ENCODE peak calls at places on chromosomes 3 and 15, in nine cellular contexts. O, C, T, U, R, S, L, B and Z are unnamed samples.

GRCh38 chr3:182713743-182714517 is 79.4 kb upstream of the ATP11B start:
- DNase-seq in U (no peak), B (peak), R (no peak), S (no peak), L (no peak), C (no peak), O (peak), T (peak), Z (no peak)

GRCh38 chr3:112334709-112335108 is 1.8 kb downstream of the CD200 start:
- DNase-seq in S (no peak), T (no peak), B (no peak), O (no peak), R (no peak), L (no peak), C (no peak), U (no peak), Z (no peak)

GRCh38 chr3:46946856-46947544 is 29.5 kb downstream of the CCDC12 start:
- DNase-seq in O (peak), B (peak), C (peak), U (no peak), R (no peak), S (no peak), L (no peak), T (peak), Z (peak)

GRCh38 chr15:66768984-66769383 is 66.9 kb downstream of the SMAD6 start:
- DNase-seq in O (no peak), B (no peak), U (no peak), C (no peak), L (no peak), R (no peak), T (no peak), S (no peak), Z (peak)

GRCh38 chr3:186165331-186165730 is 56.4 kb upstream of the ETV5 start:
- DNase-seq in B (no peak), T (no peak), S (no peak), R (no peak), O (no peak), C (no peak), U (no peak), L (no peak), Z (no peak)

GRCh38 chr3:118736107-118736506 is 298.5 kb downstream of the IGSF11 start:
- DNase-seq in T (no peak), U (no peak), R (no peak), L (no peak), C (no peak), B (no peak), O (no peak), S (no peak), Z (no peak)

GRCh38 chr3:143653493-143653892 is 194.8 kb downstream of the SLC9A9 start:
- DNase-seq in T (no peak), S (no peak), R (no peak), O (no peak), U (no peak), B (no peak), C (no peak), L (no peak), Z (no peak)

GRCh38 chr3:31247850-31248618 is 284.7 kb upstream of the STT3B start:
- DNase-seq in L (peak), C (peak), S (no peak), T (no peak), O (no peak), U (no peak), R (no peak), B (no peak), Z (no peak)

GRCh38 chr3:80696280-80696679 is 928.5 kb upstream of the ROBO1 start:
- DNase-seq in U (no peak), L (peak), T (no peak), S (no peak), O (no peak), R (no peak), B (no peak), C (peak), Z (no peak)

GRCh38 chr15:67124911-67125588 is 59.6 kb downstream of the SMAD3 start:
- DNase-seq in B (peak), T (no peak), L (no peak), S (peak), C (no peak), R (no peak), O (no peak), U (no peak), Z (peak)

GRCh38 chr3:79027593-79027992 is 740.2 kb downstream of the ROBO1 start:
- DNase-seq in U (no peak), C (no peak), L (no peak), S (no peak), T (no peak), O (no peak), R (no peak), B (no peak), Z (no peak)

GRCh38 chr3:86982883-86983282 is 8.1 kb downstream of the VGLL3 start:
- DNase-seq in B (no peak), T (no peak), R (peak), S (no peak), U (no peak), C (no peak), O (no peak), L (no peak), Z (no peak)

GRCh38 chr3:69925506-69925905 is 74.0 kb upstream of the SAMMSON start:
- DNase-seq in U (no peak), B (no peak), L (no peak), R (no peak), S (no peak), C (no peak), T (no peak), O (no peak), Z (no peak)

GRCh38 chr15:77493324-77493907 is 72.7 kb downstream of the HMG20A start:
- DNase-seq in C (no peak), T (no peak), S (no peak), U (no peak), R (no peak), O (peak), B (no peak), L (no peak), Z (no peak)

GRCh38 chr3:35492846-35493245 is 146.5 kb upstream of the ARPP21 start:
- DNase-seq in U (no peak), R (no peak), L (no peak), B (no peak), C (no peak), T (no peak), S (no peak), O (no peak), Z (no peak)

GRCh38 chr15:38597221-38597800 is 32.7 kb upstream of the RASGRP1 start:
- DNase-seq in R (no peak), S (no peak), B (no peak), T (no peak), O (no peak), L (no peak), C (no peak), U (no peak), Z (no peak)

GRCh38 chr3:25910997-25911396 is 121.1 kb downstream of the OXSM start:
- DNase-seq in B (no peak), U (no peak), S (no peak), O (peak), R (no peak), T (peak), L (no peak), C (no peak), Z (no peak)

GRCh38 chr3:76065975-76066374 is 280.6 kb upstream of the ZNF717 start:
- DNase-seq in L (no peak), T (no peak), B (no peak), U (no peak), C (no peak), R (no peak), O (no peak), S (no peak), Z (no peak)
- TF ChIP-seq CTCF in L (no peak), T (no peak), B (no peak), U (no peak), C (no peak), R (no peak), O (no peak), S (no peak), Z (no peak)

GRCh38 chr3:128844502-128844901 is 34.9 kb upstream of the ACAD9 start:
- DNase-seq in S (no peak), U (no peak), B (no peak), T (no peak), O (no peak), L (no peak), R (no peak), C (no peak), Z (peak)

GRCh38 chr3:128845119-128845518 is 34.3 kb upstream of the ACAD9 start:
- DNase-seq in U (no peak), T (no peak), B (no peak), R (no peak), L (no peak), O (peak), C (no peak), S (no peak), Z (no peak)

GRCh38 chr3:128845695-128846491 is 33.5 kb upstream of the ACAD9 start:
- DNase-seq in O (peak), U (peak), B (peak), S (peak), R (peak), T (peak), L (peak), C (peak), Z (peak)

GRCh38 chr3:128846501-128846900 is 32.9 kb upstream of the ACAD9 start:
- DNase-seq in S (no peak), O (peak), L (no peak), T (no peak), R (no peak), U (no peak), C (no peak), B (no peak), Z (no peak)

GRCh38 chr3:128841926-128842920 is 37.2 kb upstream of the ACAD9 start:
- DNase-seq in O (no peak), L (no peak), U (no peak), T (no peak), B (no peak), C (no peak), R (no peak), S (no peak), Z (peak)
- TF ChIP-seq POLR2A in O (no peak), L (no peak), U (no peak), T (no peak), B (no peak), C (no peak), R (no peak), S (no peak), Z (no peak)

DNA sequence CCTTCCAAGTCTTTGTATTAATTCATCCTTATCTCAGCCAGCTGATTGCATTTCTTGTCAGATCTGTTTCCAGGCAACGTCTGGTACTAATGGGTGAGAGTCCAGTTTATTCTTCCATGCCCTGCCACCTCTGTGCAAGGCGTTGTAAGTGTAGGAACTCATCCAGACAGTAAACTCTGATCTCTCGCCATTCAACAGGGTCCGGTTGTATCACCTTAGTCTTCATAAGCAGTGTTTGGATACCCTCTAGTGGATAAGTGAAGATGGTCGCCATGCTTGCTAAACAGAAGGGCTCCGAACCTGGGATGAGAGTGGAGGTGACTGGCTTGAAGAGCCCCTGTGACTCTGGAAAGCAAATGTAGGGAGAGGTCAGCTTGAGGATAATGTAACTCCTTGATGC is 51.6 kb upstream of the CMTM7 start:
- DNase-seq in T (peak), R (no peak), B (peak), C (no peak), U (no peak), L (peak), S (no peak), O (peak), Z (no peak)
- TF ChIP-seq CTCF in T (peak), R (peak), B (peak), C (peak), U (no peak), L (peak), S (no peak), O (peak), Z (no peak)

GRCh38 chr3:172627057-172627809 is 83.6 kb downstream of the NCEH1 start:
- DNase-seq in R (no peak), C (no peak), U (no peak), L (no peak), T (no peak), S (peak), B (no peak), O (peak), Z (no peak)

GRCh38 chr3:172626241-172626640 is 84.6 kb downstream of the NCEH1 start:
- DNase-seq in O (no peak), U (no peak), B (no peak), L (no peak), T (no peak), R (no peak), C (no peak), S (no peak), Z (no peak)

GRCh38 chr3:172629470-172629869 is 81.4 kb downstream of the NCEH1 start:
- DNase-seq in S (no peak), C (no peak), B (no peak), R (no peak), L (no peak), T (no peak), U (peak), O (peak), Z (no peak)

GRCh38 chr3:172634948-172635347 is 75.9 kb downstream of the NCEH1 start:
- DNase-seq in L (no peak), U (no peak), C (no peak), S (no peak), R (no peak), T (no peak), O (no peak), B (no peak), Z (no peak)

GRCh38 chr3:172630316-172630715 is 80.6 kb downstream of the NCEH1 start:
- DNase-seq in U (no peak), T (no peak), S (no peak), C (no peak), B (no peak), R (no peak), L (no peak), O (no peak), Z (no peak)
- TF ChIP-seq POLR2A in U (no peak), T (no peak), S (no peak), C (no peak), B (no peak), R (no peak), L (no peak), O (no peak), Z (no peak)

GRCh38 chr15:71219101-71219500 is 103.8 kb downstream of the THSD4 start:
- DNase-seq in C (no peak), T (no peak), L (no peak), S (no peak), R (no peak), U (no peak), B (no peak), O (no peak), Z (no peak)
- TF ChIP-seq CTCF in C (no peak), T (no peak), L (no peak), S (no peak), R (no peak), U (no peak), B (no peak), O (no peak), Z (no peak)

DNA sequence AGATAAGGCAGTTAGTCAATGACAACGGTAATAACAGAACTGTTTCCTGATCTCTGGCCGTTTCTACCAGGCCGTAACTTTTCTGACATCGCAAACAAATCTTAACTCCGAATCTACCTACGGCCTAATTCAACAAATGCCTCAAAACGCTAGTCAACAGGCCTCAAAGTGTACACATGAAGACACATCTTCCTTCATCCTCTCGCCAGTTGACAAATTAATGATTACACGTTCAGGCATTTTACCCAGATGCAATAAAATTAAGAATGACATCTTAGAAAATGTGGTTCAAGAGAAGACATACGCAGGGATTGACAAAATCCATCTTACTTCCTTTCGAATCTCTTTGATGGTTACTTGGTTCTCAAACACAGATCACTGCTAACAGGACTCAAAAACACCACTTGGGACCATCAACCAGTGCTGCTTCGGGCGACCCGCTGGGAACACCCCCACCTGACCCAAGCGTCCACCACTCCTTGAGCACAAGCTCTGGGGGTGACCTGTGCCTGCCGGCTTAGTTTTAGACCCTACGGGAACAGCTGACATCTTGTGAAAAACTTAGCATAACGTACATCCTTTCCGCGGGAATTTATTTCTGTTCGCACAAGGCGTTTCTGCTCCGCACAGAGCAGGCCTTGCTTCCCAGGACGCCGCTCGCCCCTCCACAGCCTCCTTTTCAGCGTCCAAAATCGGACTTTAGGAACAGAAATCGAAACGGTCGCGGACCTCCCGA is 1.3 kb downstream of the SFMBT1 start:
- DNase-seq in C (peak), T (no peak), S (peak), L (peak), O (peak), U (no peak), B (peak), R (peak), Z (no peak)
- TF ChIP-seq POLR2A in C (no peak), T (no peak), S (no peak), L (no peak), O (no peak), U (no peak), B (no peak), R (no peak), Z (no peak)

DNA sequence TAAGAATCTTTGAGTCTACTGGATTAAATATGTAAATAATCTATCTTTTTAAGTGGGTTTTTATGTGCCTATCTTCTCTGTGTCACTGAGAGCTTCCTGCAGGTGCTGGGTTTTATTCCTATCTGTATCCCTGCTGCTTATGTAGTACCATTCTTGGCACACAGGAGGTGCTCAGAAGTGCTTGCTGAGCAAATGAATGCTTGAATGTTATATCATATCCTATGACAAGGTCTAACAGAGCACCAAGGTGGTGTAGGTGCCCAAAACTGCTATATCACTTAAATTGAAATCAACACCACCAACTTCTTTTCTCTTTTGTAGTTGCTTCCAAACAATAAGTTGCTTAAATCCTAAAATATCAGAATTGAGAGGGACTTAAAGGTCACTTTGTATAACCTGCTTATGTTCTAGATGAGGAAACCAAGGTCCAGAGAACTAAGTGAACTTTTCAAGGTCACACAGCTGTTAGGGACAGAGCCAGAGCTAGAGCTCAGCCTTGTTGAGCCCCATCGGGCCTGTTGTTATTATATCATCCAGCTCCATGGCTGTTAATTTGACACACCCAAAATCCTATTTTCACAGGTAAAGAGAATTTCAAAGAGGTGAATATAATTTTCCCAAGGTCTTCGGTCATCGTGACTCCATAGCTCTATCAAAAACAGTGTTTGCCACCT is 46.0 kb downstream of the CCNL1 start:
- DNase-seq in S (no peak), O (no peak), T (no peak), R (no peak), C (no peak), U (no peak), B (no peak), L (no peak), Z (no peak)
- TF ChIP-seq CTCF in S (no peak), O (no peak), T (no peak), R (no peak), C (no peak), U (no peak), B (no peak), L (no peak), Z (no peak)

DNA sequence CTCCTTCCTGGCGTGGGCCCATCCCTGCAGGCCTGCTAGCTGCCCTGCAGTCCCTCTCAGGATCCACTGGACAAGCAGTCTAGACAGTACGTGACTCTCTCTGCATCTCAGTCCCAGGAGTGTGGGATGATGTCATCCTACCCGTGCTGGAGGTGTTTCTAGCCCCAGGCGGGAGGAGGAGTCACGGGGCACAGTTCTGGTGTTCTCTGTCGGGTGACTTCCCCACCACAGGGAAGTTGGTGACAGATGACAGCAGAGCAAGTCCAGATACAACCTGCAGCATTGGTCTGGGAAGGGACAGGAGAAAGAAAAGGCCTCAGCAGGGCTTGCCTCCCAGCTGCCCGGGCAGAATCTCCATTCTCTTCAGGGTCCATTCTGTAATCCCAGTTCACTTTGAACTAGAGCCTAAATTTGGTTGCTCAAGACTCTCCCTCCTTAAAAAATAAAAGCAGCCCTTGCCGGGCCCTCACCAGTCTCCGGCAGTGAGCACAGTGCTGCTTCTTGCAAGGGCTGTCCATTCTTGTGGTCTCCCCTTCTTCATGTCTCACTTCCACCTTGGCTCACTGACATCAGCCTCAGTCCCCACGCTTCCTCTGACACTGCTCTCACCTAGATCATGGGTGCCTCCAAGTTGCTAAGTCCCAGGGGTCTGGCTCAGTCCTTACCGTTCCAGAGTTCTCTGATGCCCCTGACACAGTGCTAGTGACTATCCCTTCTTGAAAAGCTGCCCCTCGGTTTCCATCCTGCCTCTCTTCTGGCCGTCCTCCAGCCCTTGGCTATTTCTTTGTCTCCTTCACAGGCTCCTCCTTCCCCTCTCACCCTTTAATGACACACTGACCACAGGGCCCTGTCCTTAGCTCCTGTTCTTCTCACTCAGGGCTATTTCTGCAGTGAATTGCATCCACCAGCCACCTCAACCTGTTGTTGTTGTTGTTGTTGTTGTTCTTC is 30.8 kb downstream of the SLC28A1 start:
- DNase-seq in R (peak), T (peak), O (peak), C (peak), B (peak), S (peak), L (peak), U (peak), Z (no peak)
- TF ChIP-seq POLR2A in R (no peak), T (no peak), O (no peak), C (no peak), B (peak), S (no peak), L (peak), U (no peak), Z (no peak)